ENCODE peak calls at places on chromosome 13, in eight cellular contexts. W is neuronal stem cell, J is left lung, M is uterus, L is K562, D is adrenal gland, F is Caco-2, R is lower lobe of right lung. I is an unnamed sample. For H3K36me3 and H3K4me1, the result is how much of the 10 kb centered on the place peaks cover.

GRCh38 chr13:94139393-94139995 is 340.0 kb downstream of the DCT start:
- DNase-seq in W (no peak), J (no peak), M (no peak), L (no peak), D (no peak), F (no peak), R (no peak), I (no peak)

GRCh38 chr13:30735025-30735967 is at the start of gene ALOX5AP:
- DNase-seq in W (no peak), J (peak), M (no peak), L (no peak), D (peak), F (no peak), R (no peak), I (no peak)

GRCh38 chr13:64266024-64266423 is 2850.4 kb upstream of the PCDH20 start:
- DNase-seq in W (no peak), J (no peak), M (no peak), L (no peak), D (no peak), F (no peak), R (no peak), I (no peak)

GRCh38 chr13:50318887-50319286 is 303.6 kb downstream of the KCNRG start:
- DNase-seq in W (no peak), J (no peak), M (no peak), L (no peak), D (no peak), F (no peak), R (no peak), I (no peak)

GRCh38 chr13:24659239-24659638 is 21.0 kb upstream of the ATP12A start:
- DNase-seq in W (no peak), J (no peak), M (no peak), L (no peak), D (no peak), F (no peak), R (no peak), I (no peak)

GRCh38 chr13:99723847-99724246 is 222.6 kb downstream of the TM9SF2 start:
- DNase-seq in W (no peak), J (no peak), M (no peak), L (no peak), D (no peak), F (no peak), R (no peak), I (no peak)

GRCh38 chr13:30805603-30806011 is 70.3 kb downstream of the ALOX5AP start:
- DNase-seq in W (no peak), J (no peak), M (no peak), L (no peak), D (peak), F (no peak), R (no peak), I (peak)

GRCh38 chr13:93002071-93002470 is 224.5 kb upstream of the GPC6 start:
- DNase-seq in W (no peak), J (no peak), M (no peak), L (no peak), D (no peak), F (no peak), R (no peak), I (no peak)

GRCh38 chr13:113729329-113730019 is 29.6 kb upstream of the TMEM255B start:
- DNase-seq in W (no peak), J (no peak), M (no peak), L (no peak), D (peak), F (no peak), R (peak), I (peak)

GRCh38 chr13:22047082-22047784 is 376.4 kb downstream of the FGF9 start:
- DNase-seq in W (no peak), J (no peak), M (no peak), L (no peak), D (peak), F (no peak), R (no peak), I (no peak)

GRCh38 chr13:78674638-78675037 is 15.7 kb upstream of the OBI1 start:
- DNase-seq in W (no peak), J (no peak), M (no peak), L (no peak), D (no peak), F (no peak), R (no peak), I (no peak)

GRCh38 chr13:106499905-106500304 is 35.6 kb downstream of the EFNB2 start:
- DNase-seq in W (no peak), J (no peak), M (no peak), L (no peak), D (no peak), F (no peak), R (no peak), I (no peak)

GRCh38 chr13:61084983-61085382 is 330.7 kb downstream of the PCDH20 start:
- DNase-seq in W (no peak), J (no peak), M (no peak), L (no peak), D (no peak), F (no peak), R (no peak), I (no peak)

GRCh38 chr13:65453982-65454381 is 1776.2 kb downstream of the PCDH9 start:
- DNase-seq in W (no peak), J (no peak), M (no peak), L (no peak), D (no peak), F (no peak), R (no peak), I (no peak)

GRCh38 chr13:67095621-67096020 is 134.5 kb downstream of the PCDH9 start:
- DNase-seq in W (no peak), J (no peak), M (no peak), L (no peak), D (peak), F (no peak), R (no peak), I (no peak)

GRCh38 chr13:46721054-46721453 is 75.9 kb downstream of the ESD start:
- DNase-seq in W (peak), J (no peak), M (peak), L (no peak), D (peak), F (peak), R (no peak), I (peak)

GRCh38 chr13:40228486-40228885 is 438.0 kb downstream of the FOXO1 start:
- DNase-seq in W (no peak), J (no peak), M (peak), L (no peak), D (no peak), F (no peak), R (no peak), I (no peak)

GRCh38 chr13:59111711-59112110 is 1052.0 kb downstream of the DIAPH3 start:
- DNase-seq in W (no peak), J (no peak), M (no peak), L (no peak), D (no peak), F (no peak), R (no peak), I (no peak)

GRCh38 chr13:75830842-75831241 is 194.7 kb downstream of the LMO7 start:
- DNase-seq in W (no peak), J (no peak), M (no peak), L (no peak), D (no peak), F (no peak), R (no peak), I (no peak)

GRCh38 chr13:87052731-87053130 is 618.4 kb upstream of the SLITRK5 start:
- DNase-seq in W (no peak), J (no peak), M (no peak), L (no peak), D (no peak), F (no peak), R (no peak), I (no peak)

GRCh38 chr13:70814684-70815083 is 706.4 kb upstream of the KLHL1 start:
- DNase-seq in W (no peak), J (no peak), M (no peak), L (no peak), D (no peak), F (no peak), R (no peak), I (no peak)

GRCh38 chr13:50358715-50359367 is 343.6 kb downstream of the KCNRG start:
- DNase-seq in W (no peak), J (no peak), M (no peak), L (no peak), D (no peak), F (no peak), R (no peak), I (no peak)

GRCh38 chr13:106561551-106562170 is 6.3 kb downstream of the ARGLU1 start:
- DNase-seq in W (no peak), J (no peak), M (no peak), L (no peak), D (peak), F (no peak), R (no peak), I (no peak)

GRCh38 chr13:77084755-77085154 is 57.8 kb upstream of the FBXL3 start:
- DNase-seq in W (no peak), J (no peak), M (no peak), L (no peak), D (no peak), F (no peak), R (no peak), I (no peak)
- H3K36me3 ChIP-seq in W (half or more), J (half or more), M (under half), L (under half), D (under half), F (under half), R (half or more), I (under half)

GRCh38 chr13:19978830-19979437 is 20.4 kb downstream of the ZMYM2 start:
- DNase-seq in W (no peak), J (no peak), M (no peak), L (no peak), D (no peak), F (no peak), R (no peak), I (no peak)

GRCh38 chr13:19982447-19983043 is 24.0 kb downstream of the ZMYM2 start:
- DNase-seq in W (no peak), J (no peak), M (no peak), L (no peak), D (no peak), F (no peak), R (no peak), I (no peak)

GRCh38 chr13:19984430-19985218 is 26.1 kb downstream of the ZMYM2 start:
- DNase-seq in W (peak), J (no peak), M (no peak), L (no peak), D (peak), F (peak), R (no peak), I (no peak)

GRCh38 chr13:19985219-19985556 is 26.7 kb downstream of the ZMYM2 start:
- DNase-seq in W (no peak), J (no peak), M (no peak), L (no peak), D (no peak), F (no peak), R (no peak), I (no peak)

GRCh38 chr13:19981685-19982238 is 23.2 kb downstream of the ZMYM2 start:
- DNase-seq in W (no peak), J (no peak), M (no peak), L (no peak), D (no peak), F (no peak), R (no peak), I (no peak)
- H3K4me1 ChIP-seq in W (under half), J (under half), M (under half), L (under half), D (under half), F (under half), R (under half), I (under half)

GRCh38 chr13:109572389-109572788 is 214.0 kb downstream of the IRS2 start:
- DNase-seq in W (no peak), J (no peak), M (no peak), L (no peak), D (no peak), F (no peak), R (no peak), I (no peak)

GRCh38 chr13:109568273-109568900 is 218.0 kb downstream of the IRS2 start:
- DNase-seq in W (no peak), J (no peak), M (peak), L (no peak), D (no peak), F (no peak), R (no peak), I (peak)

GRCh38 chr13:109565877-109566276 is 220.5 kb downstream of the IRS2 start:
- DNase-seq in W (no peak), J (no peak), M (no peak), L (no peak), D (no peak), F (no peak), R (no peak), I (no peak)

GRCh38 chr13:109567315-109567714 is 219.1 kb downstream of the IRS2 start:
- DNase-seq in W (no peak), J (no peak), M (no peak), L (no peak), D (no peak), F (no peak), R (no peak), I (no peak)

GRCh38 chr13:109569938-109570711 is 216.3 kb downstream of the IRS2 start:
- DNase-seq in W (no peak), J (no peak), M (no peak), L (no peak), D (peak), F (no peak), R (no peak), I (no peak)
- H3K4me3 ChIP-seq in W (no peak), J (no peak), M (no peak), L (no peak), D (no peak), F (no peak), R (no peak), I (no peak)

GRCh38 chr13:97346097-97346496 is 87.9 kb upstream of the RAP2A start:
- DNase-seq in W (no peak), J (no peak), M (no peak), L (no peak), D (no peak), F (no peak), R (no peak), I (no peak)
- H3K36me3 ChIP-seq in W (under half), J (half or more), M (under half), L (under half), D (half or more), F (under half), R (half or more), I (under half)

GRCh38 chr13:25682221-25682620 is 310.4 kb downstream of the ATP8A2 start:
- DNase-seq in W (no peak), J (no peak), M (no peak), L (no peak), D (no peak), F (no peak), R (no peak), I (no peak)

GRCh38 chr13:25679936-25680335 is 308.2 kb downstream of the ATP8A2 start:
- DNase-seq in W (no peak), J (no peak), M (no peak), L (no peak), D (no peak), F (no peak), R (no peak), I (no peak)

GRCh38 chr13:25686831-25687495 is 315.2 kb downstream of the ATP8A2 start:
- DNase-seq in W (no peak), J (no peak), M (no peak), L (no peak), D (no peak), F (no peak), R (no peak), I (no peak)

GRCh38 chr13:25683056-25683455 is 311.3 kb downstream of the ATP8A2 start:
- DNase-seq in W (no peak), J (no peak), M (no peak), L (no peak), D (no peak), F (no peak), R (no peak), I (no peak)

GRCh38 chr13:25683662-25684370 is 312.0 kb downstream of the ATP8A2 start:
- DNase-seq in W (no peak), J (no peak), M (no peak), L (no peak), D (no peak), F (no peak), R (no peak), I (no peak)
- H3K4me1 ChIP-seq in W (under half), J (under half), M (under half), L (under half), D (under half), F (under half), R (under half), I (under half)

GRCh38 chr13:109154546-109154945 is 525.1 kb downstream of the MYO16 start:
- DNase-seq in W (no peak), J (no peak), M (no peak), L (no peak), D (no peak), F (no peak), R (no peak), I (no peak)

GRCh38 chr13:109157275-109157674 is 527.9 kb downstream of the MYO16 start:
- DNase-seq in W (no peak), J (no peak), M (no peak), L (no peak), D (no peak), F (no peak), R (no peak), I (no peak)

GRCh38 chr13:109155301-109155761 is 525.9 kb downstream of the MYO16 start:
- DNase-seq in W (no peak), J (no peak), M (no peak), L (no peak), D (no peak), F (no peak), R (no peak), I (no peak)

GRCh38 chr13:109158383-109158782 is 529.0 kb downstream of the MYO16 start:
- DNase-seq in W (no peak), J (no peak), M (no peak), L (no peak), D (no peak), F (no peak), R (no peak), I (no peak)

GRCh38 chr13:109156181-109156935 is 526.9 kb downstream of the MYO16 start:
- DNase-seq in W (no peak), J (no peak), M (no peak), L (no peak), D (no peak), F (no peak), R (no peak), I (no peak)
- H3K4me3 ChIP-seq in W (no peak), J (no peak), M (no peak), L (no peak), D (no peak), F (no peak), R (no peak), I (no peak)

GRCh38 chr13:111284579-111284978 is 35.9 kb upstream of the TEX29 start:
- DNase-seq in W (no peak), J (no peak), M (no peak), L (no peak), D (no peak), F (no peak), R (no peak), I (no peak)
- H3K36me3 ChIP-seq in W (half or more), J (half or more), M (under half), L (under half), D (half or more), F (under half), R (half or more), I (under half)

GRCh38 chr13:36549126-36549702 is 116.9 kb downstream of the CCNA1 start:
- DNase-seq in W (no peak), J (no peak), M (no peak), L (no peak), D (no peak), F (no peak), R (no peak), I (no peak)

GRCh38 chr13:36551445-36551844 is 119.2 kb downstream of the CCNA1 start:
- DNase-seq in W (no peak), J (no peak), M (no peak), L (no peak), D (no peak), F (no peak), R (no peak), I (no peak)

GRCh38 chr13:36552334-36552733 is 120.0 kb downstream of the CCNA1 start:
- DNase-seq in W (no peak), J (no peak), M (no peak), L (no peak), D (no peak), F (no peak), R (no peak), I (no peak)

GRCh38 chr13:36548129-36548528 is 115.8 kb downstream of the CCNA1 start:
- DNase-seq in W (no peak), J (no peak), M (no peak), L (no peak), D (no peak), F (no peak), R (no peak), I (no peak)

GRCh38 chr13:36549771-36550170 is 117.5 kb downstream of the CCNA1 start:
- DNase-seq in W (peak), J (no peak), M (no peak), L (no peak), D (no peak), F (no peak), R (no peak), I (peak)
- H3K4me1 ChIP-seq in W (under half), J (under half), M (under half), L (under half), D (under half), F (under half), R (under half), I (under half)

GRCh38 chr13:21033224-21033855 is 28.0 kb downstream of the LATS2 start:
- DNase-seq in W (no peak), J (no peak), M (peak), L (no peak), D (peak), F (no peak), R (no peak), I (no peak)
- H3K4me3 ChIP-seq in W (no peak), J (no peak), M (no peak), L (no peak), D (no peak), F (no peak), R (no peak), I (no peak)